ENCODE peak calls at places on chromosomes 12 and 14, in four cellular contexts. One of them, this sample, is unnamed.

GRCh38 chr12:47860873-47861272 is 41.2 kb upstream of the HDAC7 start:
- DNase-seq in GM23338: no peak
- DNase-seq in stomach: no peak
- DNase-seq in upper lobe of left lung: no peak
- DNase-seq in this sample: no peak

GRCh38 chr12:121804417-121805111 is 755 bp downstream of the SETD1B start:
- DNase-seq in stomach: no peak
- DNase-seq in upper lobe of left lung: no peak
- DNase-seq in GM23338: no peak
- DNase-seq in this sample: no peak

GRCh38 chr12:82174936-82175335 is 183.3 kb downstream of the CCDC59 start:
- DNase-seq in stomach: no peak
- DNase-seq in upper lobe of left lung: no peak
- DNase-seq in GM23338: peak
- DNase-seq in this sample: no peak

GRCh38 chr12:553216-554000 is 93.7 kb downstream of the B4GALNT3 start:
- DNase-seq in stomach: no peak
- DNase-seq in GM23338: no peak
- DNase-seq in upper lobe of left lung: no peak
- DNase-seq in this sample: no peak

GRCh38 chr12:7142057-7142644 is 12.0 kb downstream of the CLSTN3 start:
- DNase-seq in stomach: peak
- DNase-seq in GM23338: peak
- DNase-seq in upper lobe of left lung: peak
- DNase-seq in this sample: no peak

GRCh38 chr14:102573591-102574046 is 18.8 kb upstream of the RCOR1 start:
- DNase-seq in upper lobe of left lung: no peak
- DNase-seq in GM23338: no peak
- DNase-seq in stomach: no peak
- DNase-seq in this sample: no peak

GRCh38 chr12:27796093-27796492 is 16.1 kb upstream of the MANSC4 start:
- DNase-seq in GM23338: no peak
- DNase-seq in upper lobe of left lung: no peak
- DNase-seq in stomach: no peak
- DNase-seq in this sample: no peak

GRCh38 chr12:49909826-49910225 is 6.1 kb upstream of the FAIM2 start:
- DNase-seq in GM23338: peak
- DNase-seq in upper lobe of left lung: peak
- DNase-seq in stomach: peak
- DNase-seq in this sample: no peak

GRCh38 chr12:119025786-119026185 is 44.4 kb downstream of the SRRM4 start:
- DNase-seq in GM23338: no peak
- DNase-seq in upper lobe of left lung: no peak
- DNase-seq in stomach: no peak
- DNase-seq in this sample: no peak

GRCh38 chr12:132278421-132279183 is 50.8 kb downstream of the GALNT9 start:
- DNase-seq in GM23338: no peak
- DNase-seq in stomach: no peak
- DNase-seq in upper lobe of left lung: no peak
- DNase-seq in this sample: no peak

GRCh38 chr12:130787041-130787440 is 52.0 kb downstream of the STX2 start:
- DNase-seq in GM23338: no peak
- DNase-seq in upper lobe of left lung: no peak
- DNase-seq in stomach: no peak
- DNase-seq in this sample: no peak

GRCh38 chr14:91416744-91417133 is 881 bp downstream of the CCDC88C start:
- DNase-seq in GM23338: peak
- DNase-seq in stomach: peak
- DNase-seq in upper lobe of left lung: peak
- DNase-seq in this sample: no peak

GRCh38 chr12:109529618-109530300 is 43.5 kb downstream of the MMAB start:
- DNase-seq in GM23338: peak
- DNase-seq in upper lobe of left lung: no peak
- DNase-seq in stomach: no peak
- DNase-seq in this sample: no peak

GRCh38 chr14:67577909-67578749 is 21.9 kb downstream of the PIGH start:
- DNase-seq in upper lobe of left lung: no peak
- DNase-seq in stomach: no peak
- DNase-seq in GM23338: no peak
- DNase-seq in this sample: no peak

GRCh38 chr12:20415641-20416040 is 47.3 kb downstream of the PDE3A start:
- DNase-seq in upper lobe of left lung: no peak
- DNase-seq in stomach: no peak
- DNase-seq in GM23338: no peak
- DNase-seq in this sample: no peak

GRCh38 chr12:68446896-68447806 is 115.0 kb upstream of the MDM1 start:
- DNase-seq in GM23338: peak
- DNase-seq in upper lobe of left lung: no peak
- DNase-seq in stomach: no peak
- DNase-seq in this sample: peak

GRCh38 chr12:116194935-116195431 is 82.5 kb downstream of the MED13L start:
- DNase-seq in upper lobe of left lung: no peak
- DNase-seq in GM23338: no peak
- DNase-seq in stomach: no peak
- DNase-seq in this sample: no peak

GRCh38 chr14:99612065-99612736 is 8.2 kb upstream of the CCDC85C start:
- DNase-seq in stomach: peak
- DNase-seq in upper lobe of left lung: no peak
- DNase-seq in GM23338: no peak
- DNase-seq in this sample: no peak

GRCh38 chr12:93918262-93918661 is 230.1 kb upstream of the PLXNC1 start:
- DNase-seq in stomach: no peak
- DNase-seq in upper lobe of left lung: no peak
- DNase-seq in GM23338: no peak
- DNase-seq in this sample: no peak

GRCh38 chr12:93526786-93527428 is 45.6 kb upstream of the SOCS2 start:
- DNase-seq in upper lobe of left lung: peak
- DNase-seq in GM23338: no peak
- DNase-seq in stomach: no peak
- DNase-seq in this sample: peak

GRCh38 chr12:68841717-68842116 is 33.7 kb downstream of the MDM2 start:
- DNase-seq in stomach: no peak
- DNase-seq in upper lobe of left lung: no peak
- DNase-seq in GM23338: no peak
- DNase-seq in this sample: no peak

GRCh38 chr14:53742226-53742607 is 214.4 kb downstream of the BMP4 start:
- DNase-seq in upper lobe of left lung: no peak
- DNase-seq in GM23338: peak
- DNase-seq in stomach: no peak
- DNase-seq in this sample: no peak

GRCh38 chr14:103623883-103624482 is 5.0 kb upstream of the KLC1 start:
- DNase-seq in stomach: peak
- DNase-seq in upper lobe of left lung: peak
- DNase-seq in GM23338: no peak
- DNase-seq in this sample: no peak

GRCh38 chr14:103626150-103626850 is 2.7 kb upstream of the KLC1 start:
- DNase-seq in GM23338: no peak
- DNase-seq in stomach: no peak
- DNase-seq in upper lobe of left lung: no peak
- DNase-seq in this sample: no peak

GRCh38 chr14:103623308-103623707 is 5.7 kb upstream of the KLC1 start:
- DNase-seq in stomach: no peak
- DNase-seq in upper lobe of left lung: no peak
- DNase-seq in GM23338: no peak
- DNase-seq in this sample: no peak

GRCh38 chr14:103625361-103626095 is 3.5 kb upstream of the KLC1 start:
- DNase-seq in GM23338: no peak
- DNase-seq in upper lobe of left lung: no peak
- DNase-seq in stomach: no peak
- DNase-seq in this sample: no peak

DNA sequence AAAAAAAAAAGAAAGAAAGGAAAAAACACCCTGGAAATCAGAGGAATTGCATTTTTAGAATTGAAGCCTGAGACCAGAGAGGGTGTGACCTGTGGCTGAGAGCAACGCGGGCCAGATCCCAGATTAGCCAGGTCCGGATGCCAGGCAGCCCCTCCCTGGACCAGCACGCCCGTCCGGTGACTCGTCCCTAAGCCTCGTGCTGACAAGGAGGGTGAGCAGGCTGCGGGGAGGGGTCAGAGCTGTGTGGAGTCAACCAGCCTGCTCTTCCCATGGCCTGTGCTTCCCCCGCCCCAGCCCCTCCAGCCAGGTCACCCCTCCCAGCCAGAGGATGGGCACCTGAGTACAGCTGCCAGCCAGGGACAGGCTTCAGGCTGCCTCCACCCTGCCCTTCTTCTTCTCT is 4.2 kb upstream of the KLC1 start:
- DNase-seq in upper lobe of left lung: peak
- DNase-seq in GM23338: no peak
- DNase-seq in stomach: peak
- DNase-seq in this sample: peak
- TF ChIP-seq POLR2AphosphoS5 in upper lobe of left lung: peak
- TF ChIP-seq POLR2AphosphoS5 in GM23338: no peak
- TF ChIP-seq POLR2AphosphoS5 in stomach: peak
- TF ChIP-seq POLR2AphosphoS5 in this sample: peak

DNA sequence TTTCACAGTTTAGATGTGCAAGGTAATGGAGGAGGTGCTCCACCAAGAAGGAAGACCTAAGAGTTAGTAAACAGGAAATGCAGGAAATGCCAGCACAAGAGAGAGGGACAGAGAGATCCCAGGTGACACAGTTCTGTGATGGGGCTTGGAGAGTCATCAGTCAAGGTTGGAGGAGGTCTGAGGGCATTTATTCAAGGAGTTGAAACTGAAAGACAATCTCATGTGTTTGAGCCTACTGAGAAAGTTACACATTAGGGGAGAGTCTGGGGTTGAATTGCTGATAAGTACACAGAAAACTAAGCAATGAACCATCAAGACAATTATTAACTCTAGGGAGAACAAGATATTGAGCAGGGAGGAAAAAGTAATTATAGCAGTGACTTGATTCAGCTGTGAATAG is 138.5 kb downstream of the ANO6 start:
- DNase-seq in GM23338: peak
- DNase-seq in upper lobe of left lung: no peak
- DNase-seq in stomach: no peak
- DNase-seq in this sample: no peak
- TF ChIP-seq CTCF in GM23338: no peak
- TF ChIP-seq CTCF in upper lobe of left lung: no peak
- TF ChIP-seq CTCF in stomach: no peak
- TF ChIP-seq CTCF in this sample: no peak

DNA sequence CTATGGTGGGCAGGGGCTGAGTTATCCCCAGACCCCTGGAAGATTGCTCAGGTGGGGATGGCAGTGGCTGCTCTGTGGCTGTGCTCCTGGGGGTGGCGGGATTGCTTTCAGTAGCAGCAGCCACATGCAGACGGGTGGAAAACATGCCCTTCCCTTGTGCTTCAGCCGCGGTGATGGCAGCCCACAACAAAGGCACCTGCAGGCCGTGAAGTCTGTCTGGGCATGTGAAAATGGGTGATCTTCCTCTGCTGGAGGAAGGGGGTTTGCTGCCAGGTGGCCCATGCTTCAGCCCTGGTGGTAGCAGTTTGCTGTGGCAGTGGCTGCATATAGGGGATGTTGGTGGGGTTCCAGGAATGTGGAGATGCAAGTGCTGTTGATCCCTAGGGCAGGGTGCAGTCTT is 326.2 kb upstream of the RGS6 start:
- DNase-seq in stomach: no peak
- DNase-seq in GM23338: no peak
- DNase-seq in upper lobe of left lung: no peak
- DNase-seq in this sample: no peak
- TF ChIP-seq POLR2AphosphoS5 in stomach: no peak
- TF ChIP-seq POLR2AphosphoS5 in GM23338: no peak
- TF ChIP-seq POLR2AphosphoS5 in upper lobe of left lung: no peak
- TF ChIP-seq POLR2AphosphoS5 in this sample: no peak

GRCh38 chr14:92874961-92875360 is 48.0 kb upstream of the CHGA start:
- DNase-seq in stomach: no peak
- DNase-seq in GM23338: no peak
- DNase-seq in upper lobe of left lung: no peak
- DNase-seq in this sample: no peak
- TF ChIP-seq CTCF in stomach: no peak
- TF ChIP-seq CTCF in GM23338: no peak
- TF ChIP-seq CTCF in upper lobe of left lung: no peak
- TF ChIP-seq CTCF in this sample: no peak

GRCh38 chr14:97602438-97603117 is 805.4 kb downstream of the VRK1 start:
- DNase-seq in upper lobe of left lung: peak
- DNase-seq in GM23338: no peak
- DNase-seq in stomach: no peak
- DNase-seq in this sample: peak
- TF ChIP-seq POLR2AphosphoS5 in upper lobe of left lung: no peak
- TF ChIP-seq POLR2AphosphoS5 in GM23338: no peak
- TF ChIP-seq POLR2AphosphoS5 in stomach: no peak
- TF ChIP-seq POLR2AphosphoS5 in this sample: no peak

GRCh38 chr12:123891516-123892179 is 81.0 kb downstream of the CCDC92 start:
- DNase-seq in upper lobe of left lung: no peak
- DNase-seq in GM23338: no peak
- DNase-seq in stomach: no peak
- DNase-seq in this sample: no peak
- TF ChIP-seq CTCF in upper lobe of left lung: no peak
- TF ChIP-seq CTCF in GM23338: no peak
- TF ChIP-seq CTCF in stomach: no peak
- TF ChIP-seq CTCF in this sample: no peak

DNA sequence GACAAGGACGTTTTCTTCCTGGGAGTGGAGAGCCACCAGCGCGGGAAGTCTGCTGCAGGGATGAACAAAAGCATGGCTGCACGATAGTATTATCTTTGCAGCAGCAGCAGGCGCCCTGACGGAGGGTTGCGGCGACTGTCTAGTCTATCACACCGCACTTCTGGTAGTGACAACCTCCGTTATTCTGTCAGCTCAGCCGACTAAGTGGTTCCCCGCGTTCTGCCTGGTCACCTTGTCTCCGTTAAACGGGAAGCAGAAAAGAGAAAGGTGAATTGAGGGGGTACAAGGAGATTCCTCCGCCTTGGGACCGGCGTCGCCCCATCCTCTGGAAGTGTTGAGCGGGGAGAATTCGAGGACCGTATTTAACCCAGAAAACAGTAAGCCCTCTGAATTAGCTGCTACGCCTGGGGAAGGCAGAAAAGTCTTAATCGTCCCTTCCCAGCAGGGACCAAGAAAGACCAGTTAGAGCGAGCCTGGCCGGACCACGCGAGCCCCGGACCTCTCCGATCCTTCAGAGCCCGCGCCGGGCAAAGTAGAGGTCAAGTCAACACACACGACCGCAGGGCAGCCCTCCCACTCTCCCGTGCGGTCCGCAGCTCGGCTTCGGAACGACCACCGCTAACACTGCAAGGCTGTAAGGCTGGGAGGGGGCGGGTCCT is 536 bp upstream of the DAAM1 start:
- DNase-seq in GM23338: peak
- DNase-seq in upper lobe of left lung: peak
- DNase-seq in stomach: no peak
- DNase-seq in this sample: no peak
- TF ChIP-seq POLR2AphosphoS5 in GM23338: peak
- TF ChIP-seq POLR2AphosphoS5 in upper lobe of left lung: no peak
- TF ChIP-seq POLR2AphosphoS5 in stomach: no peak
- TF ChIP-seq POLR2AphosphoS5 in this sample: no peak

GRCh38 chr12:67355428-67356385 is 86.5 kb downstream of the CAND1 start:
- DNase-seq in stomach: no peak
- DNase-seq in upper lobe of left lung: peak
- DNase-seq in GM23338: peak
- DNase-seq in this sample: no peak
- TF ChIP-seq CTCF in stomach: peak
- TF ChIP-seq CTCF in upper lobe of left lung: no peak
- TF ChIP-seq CTCF in GM23338: peak
- TF ChIP-seq CTCF in this sample: peak

GRCh38 chr12:53453953-53454640 is 2.2 kb downstream of the PCBP2 start:
- DNase-seq in stomach: no peak
- DNase-seq in upper lobe of left lung: no peak
- DNase-seq in GM23338: no peak
- DNase-seq in this sample: no peak
- TF ChIP-seq POLR2AphosphoS5 in stomach: no peak
- TF ChIP-seq POLR2AphosphoS5 in upper lobe of left lung: no peak
- TF ChIP-seq POLR2AphosphoS5 in GM23338: no peak
- TF ChIP-seq POLR2AphosphoS5 in this sample: no peak

GRCh38 chr14:57751400-57751799 is 114.5 kb downstream of the SLC35F4 start:
- DNase-seq in stomach: no peak
- DNase-seq in GM23338: no peak
- DNase-seq in upper lobe of left lung: no peak
- DNase-seq in this sample: no peak
- TF ChIP-seq CTCF in stomach: no peak
- TF ChIP-seq CTCF in GM23338: no peak
- TF ChIP-seq CTCF in upper lobe of left lung: no peak
- TF ChIP-seq CTCF in this sample: no peak